ENCODE peak calls at places on chromosomes 5 and 9, in ten cellular contexts. One of them, this sample, is unnamed. For H3K36me3, the result is how much of the 10 kb centered on the place peaks cover.

GRCh38 chr5:153974131-153974812 is 64.4 kb downstream of the FAM114A2 start:
- DNase-seq in mucosa of descending colon: no peak
- DNase-seq in cardiac muscle cell: peak
- DNase-seq in CD8-positive, alpha-beta T cell: no peak
- DNase-seq in transverse colon: peak
- DNase-seq in endodermal cell: peak
- DNase-seq in uterus: no peak
- DNase-seq in PC-3: peak
- DNase-seq in upper lobe of right lung: no peak
- DNase-seq in lung: peak
- DNase-seq in this sample: peak

GRCh38 chr5:137329581-137329980 is 169.5 kb downstream of the SPOCK1 start:
- DNase-seq in mucosa of descending colon: no peak
- DNase-seq in cardiac muscle cell: no peak
- DNase-seq in CD8-positive, alpha-beta T cell: no peak
- DNase-seq in transverse colon: no peak
- DNase-seq in endodermal cell: no peak
- DNase-seq in uterus: no peak
- DNase-seq in PC-3: no peak
- DNase-seq in upper lobe of right lung: no peak
- DNase-seq in lung: no peak
- DNase-seq in this sample: no peak

GRCh38 chr5:81420039-81420667 is 26.2 kb upstream of the ACOT12 start:
- DNase-seq in mucosa of descending colon: no peak
- DNase-seq in cardiac muscle cell: peak
- DNase-seq in CD8-positive, alpha-beta T cell: no peak
- DNase-seq in transverse colon: no peak
- DNase-seq in endodermal cell: no peak
- DNase-seq in uterus: no peak
- DNase-seq in PC-3: peak
- DNase-seq in upper lobe of right lung: no peak
- DNase-seq in lung: no peak
- DNase-seq in this sample: peak

GRCh38 chr5:176474476-176474875 is 26.3 kb downstream of the FAF2 start:
- DNase-seq in mucosa of descending colon: no peak
- DNase-seq in cardiac muscle cell: peak
- DNase-seq in CD8-positive, alpha-beta T cell: no peak
- DNase-seq in transverse colon: no peak
- DNase-seq in endodermal cell: no peak
- DNase-seq in uterus: no peak
- DNase-seq in PC-3: peak
- DNase-seq in upper lobe of right lung: no peak
- DNase-seq in lung: no peak
- DNase-seq in this sample: no peak

GRCh38 chr9:110291921-110292575 is 35.7 kb upstream of the TXN start:
- DNase-seq in mucosa of descending colon: no peak
- DNase-seq in cardiac muscle cell: no peak
- DNase-seq in CD8-positive, alpha-beta T cell: no peak
- DNase-seq in transverse colon: no peak
- DNase-seq in endodermal cell: peak
- DNase-seq in uterus: no peak
- DNase-seq in PC-3: peak
- DNase-seq in upper lobe of right lung: no peak
- DNase-seq in lung: no peak
- DNase-seq in this sample: peak

GRCh38 chr5:56123531-56124243 is 109.4 kb downstream of the ANKRD55 start:
- DNase-seq in mucosa of descending colon: peak
- DNase-seq in cardiac muscle cell: peak
- DNase-seq in CD8-positive, alpha-beta T cell: no peak
- DNase-seq in transverse colon: peak
- DNase-seq in endodermal cell: peak
- DNase-seq in uterus: peak
- DNase-seq in PC-3: peak
- DNase-seq in upper lobe of right lung: no peak
- DNase-seq in lung: peak
- DNase-seq in this sample: peak

GRCh38 chr9:136339173-136339957 is 12.0 kb downstream of the GPSM1 start:
- DNase-seq in mucosa of descending colon: no peak
- DNase-seq in cardiac muscle cell: peak
- DNase-seq in CD8-positive, alpha-beta T cell: no peak
- DNase-seq in transverse colon: peak
- DNase-seq in endodermal cell: peak
- DNase-seq in uterus: no peak
- DNase-seq in PC-3: peak
- DNase-seq in upper lobe of right lung: peak
- DNase-seq in lung: peak
- DNase-seq in this sample: peak

GRCh38 chr9:126974604-126975003 is 60.0 kb downstream of the RALGPS1 start:
- DNase-seq in mucosa of descending colon: no peak
- DNase-seq in cardiac muscle cell: no peak
- DNase-seq in CD8-positive, alpha-beta T cell: no peak
- DNase-seq in transverse colon: no peak
- DNase-seq in endodermal cell: peak
- DNase-seq in uterus: no peak
- DNase-seq in PC-3: no peak
- DNase-seq in upper lobe of right lung: no peak
- DNase-seq in lung: no peak
- DNase-seq in this sample: no peak

GRCh38 chr5:143506881-143507552 is 103.5 kb upstream of the NR3C1 start:
- DNase-seq in mucosa of descending colon: no peak
- DNase-seq in cardiac muscle cell: peak
- DNase-seq in CD8-positive, alpha-beta T cell: no peak
- DNase-seq in transverse colon: no peak
- DNase-seq in endodermal cell: no peak
- DNase-seq in uterus: no peak
- DNase-seq in PC-3: peak
- DNase-seq in upper lobe of right lung: no peak
- DNase-seq in lung: no peak
- DNase-seq in this sample: peak

GRCh38 chr5:105982526-105982925 is 1688.2 kb downstream of the EFNA5 start:
- DNase-seq in mucosa of descending colon: peak
- DNase-seq in cardiac muscle cell: no peak
- DNase-seq in CD8-positive, alpha-beta T cell: no peak
- DNase-seq in transverse colon: no peak
- DNase-seq in endodermal cell: no peak
- DNase-seq in uterus: no peak
- DNase-seq in PC-3: no peak
- DNase-seq in upper lobe of right lung: no peak
- DNase-seq in lung: no peak
- DNase-seq in this sample: no peak

GRCh38 chr9:98037362-98037761 is 19.2 kb upstream of the NANS start:
- DNase-seq in mucosa of descending colon: no peak
- DNase-seq in cardiac muscle cell: peak
- DNase-seq in CD8-positive, alpha-beta T cell: no peak
- DNase-seq in transverse colon: peak
- DNase-seq in endodermal cell: no peak
- DNase-seq in uterus: peak
- DNase-seq in PC-3: peak
- DNase-seq in upper lobe of right lung: no peak
- DNase-seq in lung: no peak
- DNase-seq in this sample: peak

GRCh38 chr9:98031169-98031568 is 25.4 kb upstream of the NANS start:
- DNase-seq in mucosa of descending colon: no peak
- DNase-seq in cardiac muscle cell: no peak
- DNase-seq in CD8-positive, alpha-beta T cell: no peak
- DNase-seq in transverse colon: no peak
- DNase-seq in endodermal cell: no peak
- DNase-seq in uterus: no peak
- DNase-seq in PC-3: no peak
- DNase-seq in upper lobe of right lung: no peak
- DNase-seq in lung: no peak
- DNase-seq in this sample: no peak

GRCh38 chr9:98038958-98039357 is 17.6 kb upstream of the NANS start:
- DNase-seq in mucosa of descending colon: no peak
- DNase-seq in cardiac muscle cell: no peak
- DNase-seq in CD8-positive, alpha-beta T cell: no peak
- DNase-seq in transverse colon: no peak
- DNase-seq in endodermal cell: peak
- DNase-seq in uterus: no peak
- DNase-seq in PC-3: no peak
- DNase-seq in upper lobe of right lung: no peak
- DNase-seq in lung: no peak
- DNase-seq in this sample: no peak

GRCh38 chr9:98031935-98032334 is 24.6 kb upstream of the NANS start:
- DNase-seq in mucosa of descending colon: no peak
- DNase-seq in cardiac muscle cell: no peak
- DNase-seq in CD8-positive, alpha-beta T cell: no peak
- DNase-seq in transverse colon: no peak
- DNase-seq in endodermal cell: no peak
- DNase-seq in uterus: no peak
- DNase-seq in PC-3: no peak
- DNase-seq in upper lobe of right lung: no peak
- DNase-seq in lung: no peak
- DNase-seq in this sample: no peak

DNA sequence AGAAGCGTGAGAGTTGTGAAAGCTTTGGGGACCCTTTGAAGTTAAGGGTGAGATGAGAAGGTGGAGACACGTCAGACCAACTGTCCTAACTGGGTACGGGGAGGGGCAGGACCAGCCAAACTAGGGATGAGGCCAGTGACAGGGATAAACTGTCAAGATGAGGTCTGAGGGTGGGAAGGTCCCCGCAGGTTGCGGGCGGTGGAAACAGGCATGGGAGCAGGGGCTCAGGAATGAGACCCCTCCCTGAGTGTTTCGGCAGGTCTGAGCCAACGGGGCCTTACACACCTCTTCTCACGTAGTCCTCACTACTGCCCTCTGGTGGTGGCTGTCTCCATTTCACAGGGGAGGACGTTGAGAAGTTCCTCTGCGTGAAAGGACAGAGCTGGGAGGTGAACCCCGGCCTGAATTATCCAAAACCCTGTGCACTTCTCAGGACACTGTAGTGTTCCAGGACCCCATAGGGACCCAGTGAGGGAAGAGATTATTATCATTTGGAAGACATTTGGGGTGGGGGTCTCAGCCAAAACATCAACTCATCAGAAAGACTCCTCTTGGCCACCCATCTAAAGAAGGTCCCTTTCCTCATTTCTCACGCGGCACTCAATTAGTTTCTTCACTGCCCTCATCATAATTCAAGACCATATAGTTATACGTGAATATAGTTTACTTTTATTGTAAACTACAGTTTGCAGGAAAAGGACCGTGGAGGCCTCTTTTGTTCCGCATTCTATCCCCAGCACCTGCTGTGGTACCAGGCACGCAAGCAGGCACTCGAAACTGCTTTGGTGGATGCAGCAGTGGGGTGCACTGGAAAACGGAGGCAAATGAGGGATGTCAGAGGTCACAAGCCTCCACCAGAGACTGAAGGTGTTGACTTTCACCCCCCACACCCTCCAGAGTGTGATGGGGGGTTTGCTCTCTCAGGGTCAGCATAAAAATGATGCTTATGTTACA is 21.7 kb upstream of the NANS start:
- DNase-seq in mucosa of descending colon: peak
- DNase-seq in cardiac muscle cell: peak
- DNase-seq in CD8-positive, alpha-beta T cell: peak
- DNase-seq in transverse colon: peak
- DNase-seq in endodermal cell: peak
- DNase-seq in uterus: peak
- DNase-seq in PC-3: peak
- DNase-seq in upper lobe of right lung: peak
- DNase-seq in lung: peak
- DNase-seq in this sample: peak
- H3K4me3 ChIP-seq in mucosa of descending colon: no peak
- H3K4me3 ChIP-seq in cardiac muscle cell: no peak
- H3K4me3 ChIP-seq in CD8-positive, alpha-beta T cell: no peak
- H3K4me3 ChIP-seq in transverse colon: no peak
- H3K4me3 ChIP-seq in endodermal cell: no peak
- H3K4me3 ChIP-seq in uterus: no peak
- H3K4me3 ChIP-seq in PC-3: no peak
- H3K4me3 ChIP-seq in upper lobe of right lung: no peak
- H3K4me3 ChIP-seq in lung: no peak
- H3K4me3 ChIP-seq in this sample: no peak

DNA sequence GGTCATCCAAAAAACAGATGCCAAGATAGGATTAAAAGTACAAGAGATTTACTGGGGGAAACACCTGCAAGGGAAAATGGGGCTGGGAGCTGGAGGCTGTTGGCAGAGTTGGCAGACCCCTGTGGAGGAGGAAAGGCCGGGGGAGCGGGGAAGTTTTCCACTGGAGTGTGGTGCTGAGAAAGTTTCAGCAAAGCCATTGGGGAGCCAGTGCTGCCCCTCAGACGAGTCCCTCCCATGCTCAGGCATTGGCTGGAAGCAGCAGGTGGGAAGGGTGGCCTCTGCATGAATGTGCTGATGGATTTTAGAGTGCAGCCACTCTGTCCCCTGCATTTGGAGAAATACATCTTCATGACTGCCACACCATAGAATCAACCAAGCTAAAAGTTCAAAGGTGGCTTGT is 52.8 kb downstream of the TTC1 start:
- DNase-seq in mucosa of descending colon: no peak
- DNase-seq in cardiac muscle cell: no peak
- DNase-seq in CD8-positive, alpha-beta T cell: no peak
- DNase-seq in transverse colon: no peak
- DNase-seq in endodermal cell: peak
- DNase-seq in uterus: no peak
- DNase-seq in PC-3: no peak
- DNase-seq in upper lobe of right lung: no peak
- DNase-seq in lung: no peak
- DNase-seq in this sample: no peak
- H3K36me3 ChIP-seq in mucosa of descending colon: under half
- H3K36me3 ChIP-seq in cardiac muscle cell: under half
- H3K36me3 ChIP-seq in CD8-positive, alpha-beta T cell: under half
- H3K36me3 ChIP-seq in transverse colon: under half
- H3K36me3 ChIP-seq in endodermal cell: half or more
- H3K36me3 ChIP-seq in uterus: under half
- H3K36me3 ChIP-seq in PC-3: under half
- H3K36me3 ChIP-seq in upper lobe of right lung: half or more
- H3K36me3 ChIP-seq in lung: under half
- H3K36me3 ChIP-seq in this sample: under half

GRCh38 chr5:43400082-43400481 is 12.1 kb downstream of the CCL28 start:
- DNase-seq in mucosa of descending colon: no peak
- DNase-seq in cardiac muscle cell: peak
- DNase-seq in CD8-positive, alpha-beta T cell: no peak
- DNase-seq in transverse colon: no peak
- DNase-seq in endodermal cell: no peak
- DNase-seq in uterus: no peak
- DNase-seq in PC-3: peak
- DNase-seq in upper lobe of right lung: no peak
- DNase-seq in lung: no peak
- DNase-seq in this sample: peak
- TF ChIP-seq CTCF in mucosa of descending colon: no peak
- TF ChIP-seq CTCF in cardiac muscle cell: peak
- TF ChIP-seq CTCF in CD8-positive, alpha-beta T cell: no peak
- TF ChIP-seq CTCF in transverse colon: no peak
- TF ChIP-seq CTCF in endodermal cell: peak
- TF ChIP-seq CTCF in uterus: no peak
- TF ChIP-seq CTCF in PC-3: peak
- TF ChIP-seq CTCF in upper lobe of right lung: no peak
- TF ChIP-seq CTCF in lung: no peak
- TF ChIP-seq CTCF in this sample: peak

DNA sequence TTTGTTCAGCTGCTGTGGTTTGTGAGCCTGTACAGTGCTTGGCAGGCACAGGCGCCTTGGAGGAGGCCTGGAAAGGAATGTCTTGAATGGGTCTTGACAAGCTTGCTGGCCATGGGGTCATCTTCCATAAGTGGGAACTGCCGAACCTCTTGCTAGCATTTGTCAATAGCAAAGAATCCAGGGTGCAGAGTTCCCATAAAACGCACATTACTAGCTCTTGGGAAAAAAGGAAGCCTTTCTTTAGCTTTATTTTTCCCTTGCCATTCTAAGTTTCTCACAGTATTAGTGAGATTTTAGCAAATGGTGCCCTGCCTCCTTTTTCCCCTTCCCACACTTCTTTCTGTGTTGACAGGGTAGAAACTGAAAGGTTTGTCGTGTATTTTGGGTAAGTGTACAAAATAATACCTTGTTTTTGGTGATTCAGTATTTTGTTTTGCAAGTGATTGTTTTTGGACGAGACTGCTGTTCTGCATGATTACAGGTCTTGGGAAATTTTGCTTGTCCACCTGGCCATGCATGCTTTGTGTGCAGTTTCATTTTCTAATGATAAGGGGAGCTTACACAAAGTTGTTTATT is 82.0 kb downstream of the ADGRV1 start:
- DNase-seq in mucosa of descending colon: no peak
- DNase-seq in cardiac muscle cell: no peak
- DNase-seq in CD8-positive, alpha-beta T cell: no peak
- DNase-seq in transverse colon: no peak
- DNase-seq in endodermal cell: no peak
- DNase-seq in uterus: no peak
- DNase-seq in PC-3: no peak
- DNase-seq in upper lobe of right lung: no peak
- DNase-seq in lung: no peak
- DNase-seq in this sample: peak
- H3K4me3 ChIP-seq in mucosa of descending colon: no peak
- H3K4me3 ChIP-seq in cardiac muscle cell: no peak
- H3K4me3 ChIP-seq in CD8-positive, alpha-beta T cell: no peak
- H3K4me3 ChIP-seq in transverse colon: no peak
- H3K4me3 ChIP-seq in endodermal cell: no peak
- H3K4me3 ChIP-seq in uterus: no peak
- H3K4me3 ChIP-seq in PC-3: no peak
- H3K4me3 ChIP-seq in upper lobe of right lung: no peak
- H3K4me3 ChIP-seq in lung: no peak
- H3K4me3 ChIP-seq in this sample: no peak